ENCODE peak calls at places on chromosomes 6 and 20, in six cellular contexts. One of them, this sample, is unnamed.

GRCh38 chr6:37141291-37142046 is 28.5 kb upstream of the PIM1 start:
- DNase-seq in colonic mucosa: no peak
- DNase-seq in upper lobe of right lung: no peak
- DNase-seq in bronchial epithelial cell: no peak
- DNase-seq in endothelial cell: no peak
- DNase-seq in kidney epithelial cell: no peak
- DNase-seq in this sample: peak

GRCh38 chr20:51460163-51460562 is 82.4 kb downstream of the NFATC2 start:
- DNase-seq in bronchial epithelial cell: no peak
- DNase-seq in kidney epithelial cell: no peak
- DNase-seq in upper lobe of right lung: no peak
- DNase-seq in colonic mucosa: no peak
- DNase-seq in endothelial cell: no peak
- DNase-seq in this sample: no peak

GRCh38 chr20:36919715-36920333 is 31.7 kb downstream of the SAMHD1 start:
- DNase-seq in colonic mucosa: peak
- DNase-seq in upper lobe of right lung: no peak
- DNase-seq in kidney epithelial cell: no peak
- DNase-seq in endothelial cell: peak
- DNase-seq in bronchial epithelial cell: peak
- DNase-seq in this sample: peak

GRCh38 chr6:17385660-17386059 is 7.7 kb upstream of the CAP2 start:
- DNase-seq in kidney epithelial cell: no peak
- DNase-seq in upper lobe of right lung: no peak
- DNase-seq in bronchial epithelial cell: peak
- DNase-seq in endothelial cell: no peak
- DNase-seq in colonic mucosa: no peak
- DNase-seq in this sample: peak

GRCh38 chr6:125046107-125046925 is 84.1 kb downstream of the RNF217 start:
- DNase-seq in kidney epithelial cell: no peak
- DNase-seq in colonic mucosa: no peak
- DNase-seq in upper lobe of right lung: no peak
- DNase-seq in bronchial epithelial cell: peak
- DNase-seq in endothelial cell: no peak
- DNase-seq in this sample: peak

GRCh38 chr20:15992564-15992963 is 580.7 kb downstream of the KIF16B start:
- DNase-seq in endothelial cell: no peak
- DNase-seq in kidney epithelial cell: peak
- DNase-seq in upper lobe of right lung: no peak
- DNase-seq in bronchial epithelial cell: peak
- DNase-seq in colonic mucosa: no peak
- DNase-seq in this sample: peak

GRCh38 chr6:1965596-1966224 is 279.7 kb downstream of the GMDS start:
- DNase-seq in endothelial cell: no peak
- DNase-seq in kidney epithelial cell: no peak
- DNase-seq in colonic mucosa: no peak
- DNase-seq in bronchial epithelial cell: no peak
- DNase-seq in upper lobe of right lung: no peak
- DNase-seq in this sample: peak

GRCh38 chr6:17167327-17167979 is 65.6 kb downstream of the STMND1 start:
- DNase-seq in upper lobe of right lung: no peak
- DNase-seq in bronchial epithelial cell: peak
- DNase-seq in colonic mucosa: peak
- DNase-seq in kidney epithelial cell: no peak
- DNase-seq in endothelial cell: peak
- DNase-seq in this sample: peak

GRCh38 chr20:51029963-51030930 is 7.3 kb upstream of the KCNG1 start:
- DNase-seq in kidney epithelial cell: no peak
- DNase-seq in colonic mucosa: no peak
- DNase-seq in endothelial cell: no peak
- DNase-seq in bronchial epithelial cell: no peak
- DNase-seq in upper lobe of right lung: no peak
- DNase-seq in this sample: no peak

GRCh38 chr6:4636881-4637224 is 139.4 kb upstream of the CDYL start:
- DNase-seq in colonic mucosa: no peak
- DNase-seq in upper lobe of right lung: no peak
- DNase-seq in kidney epithelial cell: no peak
- DNase-seq in bronchial epithelial cell: peak
- DNase-seq in endothelial cell: no peak
- DNase-seq in this sample: no peak

GRCh38 chr6:137076277-137077068 is 31.7 kb upstream of the IL20RA start:
- DNase-seq in colonic mucosa: peak
- DNase-seq in bronchial epithelial cell: peak
- DNase-seq in endothelial cell: peak
- DNase-seq in upper lobe of right lung: peak
- DNase-seq in kidney epithelial cell: no peak
- DNase-seq in this sample: peak

GRCh38 chr6:44049163-44049988 is 77.9 kb downstream of the MRPL14 start:
- DNase-seq in endothelial cell: no peak
- DNase-seq in kidney epithelial cell: no peak
- DNase-seq in colonic mucosa: peak
- DNase-seq in bronchial epithelial cell: peak
- DNase-seq in upper lobe of right lung: no peak
- DNase-seq in this sample: peak

GRCh38 chr6:70520575-70520974 is 46.2 kb upstream of the SDHAF4 start:
- DNase-seq in bronchial epithelial cell: peak
- DNase-seq in endothelial cell: no peak
- DNase-seq in colonic mucosa: no peak
- DNase-seq in upper lobe of right lung: no peak
- DNase-seq in kidney epithelial cell: no peak
- DNase-seq in this sample: peak
- TF ChIP-seq CTCF in bronchial epithelial cell: no peak
- TF ChIP-seq CTCF in endothelial cell: no peak
- TF ChIP-seq CTCF in colonic mucosa: no peak
- TF ChIP-seq CTCF in upper lobe of right lung: peak
- TF ChIP-seq CTCF in kidney epithelial cell: peak
- TF ChIP-seq CTCF in this sample: peak

DNA sequence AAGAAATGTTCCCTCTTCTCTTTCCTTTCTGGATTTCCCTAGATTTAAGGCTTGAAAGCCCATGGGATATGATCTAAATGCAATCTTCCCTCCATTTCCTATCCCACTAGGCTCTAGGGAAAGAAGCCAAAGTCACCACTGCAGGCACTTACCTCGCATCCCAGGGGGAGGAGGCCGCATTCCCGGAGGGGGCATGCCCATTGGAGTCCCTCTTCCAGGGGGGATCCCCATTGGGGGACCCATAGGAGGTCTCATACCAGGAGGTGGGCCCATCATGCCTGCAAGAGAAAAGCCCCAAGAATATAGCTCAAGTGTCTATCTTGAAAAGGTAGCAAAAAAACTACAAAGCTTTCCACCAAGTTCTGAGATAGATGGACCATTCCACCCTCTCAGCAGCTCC is 8.1 kb downstream of the SNRPB start:
- DNase-seq in colonic mucosa: no peak
- DNase-seq in endothelial cell: no peak
- DNase-seq in bronchial epithelial cell: no peak
- DNase-seq in upper lobe of right lung: no peak
- DNase-seq in kidney epithelial cell: no peak
- DNase-seq in this sample: no peak
- TF ChIP-seq CTCF in colonic mucosa: no peak
- TF ChIP-seq CTCF in endothelial cell: no peak
- TF ChIP-seq CTCF in bronchial epithelial cell: no peak
- TF ChIP-seq CTCF in upper lobe of right lung: no peak
- TF ChIP-seq CTCF in kidney epithelial cell: no peak
- TF ChIP-seq CTCF in this sample: no peak

DNA sequence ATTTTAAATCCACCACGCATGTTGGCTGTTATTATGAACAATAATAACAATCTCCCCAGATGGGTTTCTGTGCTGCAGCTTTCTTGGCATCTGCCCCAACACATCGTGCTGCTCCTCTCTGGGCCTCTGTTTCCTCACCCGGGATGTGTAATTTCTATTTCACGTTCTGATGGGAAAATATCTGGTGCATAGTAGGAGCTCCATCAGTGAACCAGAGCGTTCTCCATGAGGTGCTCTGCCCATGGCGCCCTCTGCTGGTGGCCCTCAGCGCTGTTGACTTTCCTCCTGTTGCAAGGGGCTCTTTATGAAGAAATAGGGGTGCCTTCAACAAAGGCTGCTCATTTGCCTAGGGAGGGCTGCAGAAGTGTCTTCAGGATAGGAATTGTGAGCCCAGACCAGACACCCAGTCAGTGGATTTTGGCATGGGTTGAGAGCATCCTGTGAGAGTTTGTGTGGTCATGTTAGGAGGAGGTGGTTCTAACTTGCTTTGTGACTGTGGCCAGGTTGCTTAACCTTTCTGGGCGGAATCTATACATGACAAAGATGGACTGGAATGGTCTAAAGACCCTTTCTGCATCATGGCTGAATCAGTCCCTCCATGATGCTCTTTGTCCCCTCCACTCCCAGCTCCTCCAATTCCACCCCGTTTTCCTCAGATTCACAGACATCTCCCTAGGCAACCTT is 8.1 kb downstream of the SCRT2 start:
- DNase-seq in upper lobe of right lung: peak
- DNase-seq in bronchial epithelial cell: peak
- DNase-seq in endothelial cell: peak
- DNase-seq in kidney epithelial cell: no peak
- DNase-seq in colonic mucosa: peak
- DNase-seq in this sample: peak
- TF ChIP-seq CTCF in upper lobe of right lung: peak
- TF ChIP-seq CTCF in bronchial epithelial cell: peak
- TF ChIP-seq CTCF in endothelial cell: peak
- TF ChIP-seq CTCF in kidney epithelial cell: peak
- TF ChIP-seq CTCF in colonic mucosa: peak
- TF ChIP-seq CTCF in this sample: peak

GRCh38 chr6:169999367-169999766 is 247.9 kb downstream of the ERMARD start:
- DNase-seq in bronchial epithelial cell: no peak
- DNase-seq in endothelial cell: no peak
- DNase-seq in upper lobe of right lung: no peak
- DNase-seq in kidney epithelial cell: no peak
- DNase-seq in colonic mucosa: no peak
- DNase-seq in this sample: no peak

GRCh38 chr6:170005680-170006470 is 254.5 kb downstream of the ERMARD start:
- DNase-seq in colonic mucosa: no peak
- DNase-seq in upper lobe of right lung: no peak
- DNase-seq in bronchial epithelial cell: no peak
- DNase-seq in kidney epithelial cell: no peak
- DNase-seq in endothelial cell: no peak
- DNase-seq in this sample: no peak

GRCh38 chr6:170000071-170000843 is 248.8 kb downstream of the ERMARD start:
- DNase-seq in bronchial epithelial cell: no peak
- DNase-seq in endothelial cell: no peak
- DNase-seq in colonic mucosa: no peak
- DNase-seq in upper lobe of right lung: no peak
- DNase-seq in kidney epithelial cell: no peak
- DNase-seq in this sample: no peak

GRCh38 chr6:170004585-170005210 is 253.3 kb downstream of the ERMARD start:
- DNase-seq in upper lobe of right lung: no peak
- DNase-seq in colonic mucosa: no peak
- DNase-seq in bronchial epithelial cell: no peak
- DNase-seq in endothelial cell: no peak
- DNase-seq in kidney epithelial cell: no peak
- DNase-seq in this sample: no peak

GRCh38 chr6:170003027-170003426 is 251.6 kb downstream of the ERMARD start:
- DNase-seq in kidney epithelial cell: no peak
- DNase-seq in colonic mucosa: no peak
- DNase-seq in upper lobe of right lung: no peak
- DNase-seq in bronchial epithelial cell: no peak
- DNase-seq in endothelial cell: no peak
- DNase-seq in this sample: no peak
- TF ChIP-seq CTCF in kidney epithelial cell: no peak
- TF ChIP-seq CTCF in colonic mucosa: no peak
- TF ChIP-seq CTCF in upper lobe of right lung: no peak
- TF ChIP-seq CTCF in bronchial epithelial cell: no peak
- TF ChIP-seq CTCF in endothelial cell: no peak
- TF ChIP-seq CTCF in this sample: peak

GRCh38 chr6:69162811-69163210 is 527.7 kb downstream of the ADGRB3 start:
- DNase-seq in bronchial epithelial cell: peak
- DNase-seq in endothelial cell: no peak
- DNase-seq in upper lobe of right lung: no peak
- DNase-seq in colonic mucosa: no peak
- DNase-seq in kidney epithelial cell: no peak
- DNase-seq in this sample: no peak

DNA sequence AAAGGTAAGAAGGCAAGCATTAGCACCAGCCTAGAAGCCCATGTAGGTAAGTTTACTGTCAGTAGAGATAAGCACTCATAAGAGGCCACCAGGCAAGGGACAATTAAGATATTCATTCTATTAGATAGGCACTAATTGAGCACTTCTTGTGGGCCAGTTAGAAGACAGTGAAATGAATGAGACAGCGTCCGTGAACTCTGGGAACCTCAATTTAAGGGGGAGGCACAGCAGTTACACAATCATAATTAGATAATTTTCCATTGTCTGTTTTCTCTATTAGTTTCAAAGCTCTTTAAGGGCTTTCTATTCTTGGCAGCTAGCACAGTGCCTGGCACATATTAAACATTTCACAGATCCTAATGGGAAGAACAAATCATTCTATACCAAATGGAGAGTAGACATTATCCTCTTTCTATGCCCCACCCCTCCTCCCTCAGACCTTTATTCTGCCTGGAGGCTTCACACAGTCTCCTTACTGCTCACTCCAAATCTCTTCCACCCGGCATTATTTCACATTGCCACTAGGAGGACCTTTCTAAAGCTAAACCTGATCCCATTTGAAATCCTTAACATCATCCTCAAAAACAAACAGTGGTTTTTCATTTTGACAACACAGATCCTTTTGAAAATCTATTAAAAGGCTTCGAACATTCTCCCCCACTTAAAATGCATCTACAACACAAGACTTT is 529.6 kb downstream of the ADGRB3 start:
- DNase-seq in colonic mucosa: no peak
- DNase-seq in bronchial epithelial cell: no peak
- DNase-seq in kidney epithelial cell: no peak
- DNase-seq in upper lobe of right lung: no peak
- DNase-seq in endothelial cell: no peak
- DNase-seq in this sample: no peak
- TF ChIP-seq CTCF in colonic mucosa: no peak
- TF ChIP-seq CTCF in bronchial epithelial cell: no peak
- TF ChIP-seq CTCF in kidney epithelial cell: peak
- TF ChIP-seq CTCF in upper lobe of right lung: no peak
- TF ChIP-seq CTCF in endothelial cell: peak
- TF ChIP-seq CTCF in this sample: no peak

DNA sequence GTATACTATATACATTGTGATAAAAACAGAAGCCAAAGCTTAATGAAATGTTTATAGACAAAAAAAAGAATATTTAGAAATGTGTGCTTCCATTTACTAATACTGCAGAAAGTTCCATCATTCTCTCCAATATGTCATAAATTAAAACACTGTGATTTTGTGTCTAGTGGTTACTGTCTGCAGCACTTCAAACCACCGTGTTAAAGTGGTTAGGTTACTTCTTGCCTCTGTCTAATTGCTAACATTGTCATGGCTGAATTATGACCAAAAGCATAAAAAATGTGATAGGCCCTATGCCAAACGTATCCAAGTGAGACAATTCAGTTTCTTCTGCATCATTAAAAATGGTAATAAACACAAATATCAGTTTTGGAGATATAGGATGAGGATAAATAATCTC is 52.7 kb upstream of the CST5 start:
- DNase-seq in endothelial cell: no peak
- DNase-seq in bronchial epithelial cell: no peak
- DNase-seq in colonic mucosa: no peak
- DNase-seq in upper lobe of right lung: no peak
- DNase-seq in kidney epithelial cell: no peak
- DNase-seq in this sample: no peak
- TF ChIP-seq CTCF in endothelial cell: no peak
- TF ChIP-seq CTCF in bronchial epithelial cell: no peak
- TF ChIP-seq CTCF in colonic mucosa: no peak
- TF ChIP-seq CTCF in upper lobe of right lung: no peak
- TF ChIP-seq CTCF in kidney epithelial cell: no peak
- TF ChIP-seq CTCF in this sample: no peak

This sample was measured in fibroblast of villous mesenchyme.